ENCODE peak calls at places on chromosomes 6 and 20, in four cellular contexts. C is GM04504, B is NCI-H2081, X is epithelial cell of esophagus. D is an unnamed sample.

GRCh38 chr6:104887350-104887749 is 27.6 kb upstream of the HACE1 start:
- DNase-seq in X (peak), C (peak), B (no peak), D (peak)

GRCh38 chr6:89310929-89311328 is 4.2 kb downstream of the GABRR2 start:
- DNase-seq in C (peak), B (no peak), X (peak), D (peak)

GRCh38 chr6:140779341-140779740 is 1353.4 kb upstream of the GJE1 start:
- DNase-seq in B (no peak), X (peak), C (no peak), D (no peak)

GRCh38 chr6:147506704-147507114 is 1.8 kb upstream of the SAMD5 start:
- DNase-seq in X (peak), C (no peak), B (peak), D (peak)

GRCh38 chr6:116280161-116280959 is 630 bp upstream of the TSPYL1 start:
- DNase-seq in B (no peak), X (no peak), C (no peak), D (no peak)

GRCh38 chr6:143498428-143498827 is 13.1 kb downstream of the FUCA2 start:
- DNase-seq in B (no peak), C (no peak), X (no peak), D (no peak)

GRCh38 chr6:105087571-105088211 is 92.1 kb downstream of the POPDC3 start:
- DNase-seq in X (peak), B (peak), C (peak), D (peak)

GRCh38 chr6:97240222-97240621 is 42.8 kb downstream of the MMS22L start:
- DNase-seq in B (no peak), C (peak), X (peak), D (no peak)

GRCh38 chr20:19317240-19318069 is 105.0 kb downstream of the SLC24A3 start:
- DNase-seq in B (no peak), X (peak), C (no peak), D (peak)

GRCh38 chr6:148986608-148987007 is 239.8 kb downstream of the UST start:
- DNase-seq in C (no peak), B (no peak), X (no peak), D (no peak)

GRCh38 chr6:31125162-31125561 is 4.9 kb upstream of the CDSN start:
- DNase-seq in C (no peak), X (peak), B (peak), D (no peak)

GRCh38 chr6:37696220-37696840 is 1.4 kb downstream of the MDGA1 start:
- DNase-seq in C (no peak), B (no peak), X (peak), D (no peak)

GRCh38 chr6:125534430-125535263 is 214.8 kb upstream of the HEY2 start:
- DNase-seq in B (no peak), X (no peak), C (no peak), D (no peak)

GRCh38 chr6:25490018-25490865 is 161.8 kb upstream of the SCGN start:
- DNase-seq in X (peak), C (peak), B (peak), D (peak)

GRCh38 chr6:29376003-29376402 is 912 bp upstream of the OR12D3 start:
- DNase-seq in C (no peak), B (no peak), X (peak), D (no peak)

GRCh38 chr6:139764498-139764986 is 390.1 kb upstream of the CITED2 start:
- DNase-seq in C (peak), B (no peak), X (peak), D (peak)

GRCh38 chr6:47762502-47762901 is 19.3 kb upstream of the OPN5 start:
- DNase-seq in B (no peak), C (no peak), X (no peak), D (no peak)

GRCh38 chr20:20624914-20625313 is 87.5 kb downstream of the RALGAPA2 start:
- DNase-seq in X (no peak), C (no peak), B (peak), D (no peak)

GRCh38 chr6:99349620-99350141 is at the start of gene FAXC:
- DNase-seq in X (peak), C (no peak), B (peak), D (no peak)

GRCh38 chr6:133613231-133613630 is 275.7 kb upstream of the TCF21 start:
- DNase-seq in X (no peak), C (no peak), B (no peak), D (no peak)

GRCh38 chr6:15852289-15852688 is 189.5 kb upstream of the DTNBP1 start:
- DNase-seq in B (no peak), X (no peak), C (no peak), D (no peak)

GRCh38 chr6:74415056-74415455 is 719.1 kb downstream of the CD109 start:
- DNase-seq in C (no peak), X (no peak), B (no peak), D (no peak)

GRCh38 chr20:33589059-33589458 is 73.1 kb upstream of the C20orf144 start:
- DNase-seq in B (no peak), C (no peak), X (no peak), D (no peak)

GRCh38 chr6:56637640-56638039 is 5.0 kb downstream of the DST start:
- DNase-seq in C (peak), X (peak), B (peak), D (peak)

GRCh38 chr6:56911847-56912246 is 43.1 kb upstream of the BEND6 start:
- DNase-seq in B (no peak), C (peak), X (peak), D (no peak)

D was measured in MV-4-11.